ENCODE peak calls at places on chromosomes 16 and 17, in eight cellular contexts. B is AG04450, S is psoas muscle, X is stomach, C is esophagus muscularis mucosa, E is small intestine, A is brain microvascular endothelial cell, F is A549. K is an unnamed sample.

GRCh38 chr16:69340095-69340644 is 598 bp downstream of the NIP7 start:
- DNase-seq in B (no peak), S (no peak), X (no peak), C (no peak), E (no peak), A (no peak), F (no peak), K (no peak)

GRCh38 chr16:86789621-86790051 is 211.3 kb downstream of the FOXL1 start:
- DNase-seq in B (peak; percentile 6), S (no peak), X (no peak), C (no peak), E (no peak), A (peak; percentile 51), F (no peak), K (no peak)

GRCh38 chr16:66189951-66190350 is 176.5 kb upstream of the CDH5 start:
- DNase-seq in B (peak; percentile 81), S (no peak), X (no peak), C (no peak), E (no peak), A (peak; percentile 23), F (no peak), K (no peak)

GRCh38 chr17:68515238-68515637 is 3.0 kb downstream of the PRKAR1A start:
- DNase-seq in B (no peak), S (no peak), X (no peak), C (no peak), E (no peak), A (peak; percentile 27), F (no peak), K (no peak)

GRCh38 chr17:14429084-14429483 is 128.2 kb downstream of the HS3ST3B1 start:
- DNase-seq in B (no peak), S (no peak), X (no peak), C (no peak), E (no peak), A (no peak), F (no peak), K (no peak)

GRCh38 chr16:56700195-56700594 is 17.9 kb downstream of the MT1X start:
- DNase-seq in B (no peak), S (no peak), X (no peak), C (no peak), E (no peak), A (no peak), F (no peak), K (no peak)

GRCh38 chr17:27475070-27475673 is 18.9 kb downstream of the KSR1 start:
- DNase-seq in B (no peak), S (no peak), X (no peak), C (no peak), E (no peak), A (no peak), F (no peak), K (no peak)

GRCh38 chr16:69906838-69907301 is 44.3 kb upstream of the CLEC18A start:
- DNase-seq in B (peak; percentile 86), S (no peak), X (no peak), C (no peak), E (no peak), A (peak; percentile 78), F (no peak), K (no peak)

GRCh38 chr17:50106393-50107131 is 11.4 kb downstream of the PDK2 start:
- DNase-seq in B (no peak), S (no peak), X (no peak), C (no peak), E (no peak), A (no peak), F (no peak), K (no peak)

GRCh38 chr17:50103252-50103651 is 8.1 kb downstream of the PDK2 start:
- DNase-seq in B (no peak), S (no peak), X (no peak), C (no peak), E (no peak), A (no peak), F (no peak), K (no peak)

GRCh38 chr17:50103941-50104340 is 8.8 kb downstream of the PDK2 start:
- DNase-seq in B (no peak), S (no peak), X (no peak), C (no peak), E (no peak), A (no peak), F (no peak), K (no peak)

GRCh38 chr17:50107790-50108414 is 12.8 kb downstream of the PDK2 start:
- DNase-seq in B (no peak), S (no peak), X (no peak), C (no peak), E (no peak), A (no peak), F (no peak), K (no peak)

DNA sequence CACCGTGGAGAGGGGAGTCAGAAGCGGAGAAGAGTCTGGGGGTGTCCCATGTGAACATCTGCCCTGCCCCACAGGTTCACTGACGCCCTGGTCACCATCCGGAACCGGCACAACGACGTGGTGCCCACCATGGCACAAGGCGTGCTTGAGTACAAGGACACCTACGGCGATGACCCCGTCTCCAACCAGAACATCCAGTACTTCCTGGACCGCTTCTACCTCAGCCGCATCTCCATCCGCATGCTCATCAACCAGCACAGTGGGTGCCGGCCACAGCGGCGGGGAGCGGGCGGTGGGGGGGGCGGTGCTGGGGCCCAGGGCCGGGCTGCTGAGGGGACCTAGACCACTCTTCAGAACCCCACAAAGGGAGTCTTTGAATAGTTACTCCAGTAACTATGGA is 10.7 kb downstream of the PDK2 start:
- DNase-seq in B (no peak), S (no peak), X (no peak), C (no peak), E (no peak), A (no peak), F (no peak), K (no peak)
- H3K27ac ChIP-seq in B (no peak overlapping the region), S (no peak overlapping the region), X (no peak overlapping the region), C (no peak overlapping the region), E (no peak overlapping the region), A (no peak overlapping the region), F (no peak overlapping the region), K (no peak overlapping the region)

GRCh38 chr17:58310511-58311428 is 17.8 kb downstream of the TSPOAP1 start:
- DNase-seq in B (no peak), S (no peak), X (peak; percentile 19), C (no peak), E (no peak), A (no peak), F (no peak), K (peak; percentile 50)

GRCh38 chr17:58308173-58308984 is 20.2 kb downstream of the TSPOAP1 start:
- DNase-seq in B (no peak), S (no peak), X (peak; percentile 25), C (peak; percentile 75), E (no peak), A (no peak), F (peak; percentile 46), K (no peak)

GRCh38 chr17:58308985-58309917 is 19.3 kb downstream of the TSPOAP1 start:
- DNase-seq in B (no peak), S (no peak), X (peak; percentile 17), C (peak; percentile 89), E (no peak), A (no peak), F (no peak), K (no peak)

GRCh38 chr17:58311429-58311894 is 17.1 kb downstream of the TSPOAP1 start:
- DNase-seq in B (no peak), S (no peak), X (no peak), C (no peak), E (no peak), A (no peak), F (no peak), K (no peak)

DNA sequence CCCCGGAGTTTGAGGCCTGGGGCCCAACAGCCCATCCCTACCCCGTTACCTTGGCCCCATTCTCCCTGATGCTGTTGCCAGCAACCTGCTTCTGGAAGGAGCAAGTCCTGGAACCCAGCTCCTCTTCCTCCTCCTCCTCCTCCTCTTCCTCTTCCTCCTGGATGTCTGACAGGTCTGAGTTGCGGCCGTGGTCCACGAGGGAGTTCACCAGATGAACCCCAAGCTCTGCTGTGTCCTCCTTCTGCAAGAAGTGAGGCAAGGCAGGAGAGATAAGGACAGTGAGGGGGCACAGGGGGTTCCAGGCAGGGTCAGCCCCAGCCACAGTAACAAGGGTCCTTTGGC is 18.7 kb downstream of the TSPOAP1 start:
- DNase-seq in B (no peak), S (no peak), X (no peak), C (peak; percentile 79), E (no peak), A (no peak), F (no peak), K (no peak)
- H3K27ac ChIP-seq in B (no peak overlapping the region), S (no peak overlapping the region), X (no peak overlapping the region), C (no peak overlapping the region), E (no peak overlapping the region), A (no peak overlapping the region), F (no peak overlapping the region), K (no peak overlapping the region)

DNA sequence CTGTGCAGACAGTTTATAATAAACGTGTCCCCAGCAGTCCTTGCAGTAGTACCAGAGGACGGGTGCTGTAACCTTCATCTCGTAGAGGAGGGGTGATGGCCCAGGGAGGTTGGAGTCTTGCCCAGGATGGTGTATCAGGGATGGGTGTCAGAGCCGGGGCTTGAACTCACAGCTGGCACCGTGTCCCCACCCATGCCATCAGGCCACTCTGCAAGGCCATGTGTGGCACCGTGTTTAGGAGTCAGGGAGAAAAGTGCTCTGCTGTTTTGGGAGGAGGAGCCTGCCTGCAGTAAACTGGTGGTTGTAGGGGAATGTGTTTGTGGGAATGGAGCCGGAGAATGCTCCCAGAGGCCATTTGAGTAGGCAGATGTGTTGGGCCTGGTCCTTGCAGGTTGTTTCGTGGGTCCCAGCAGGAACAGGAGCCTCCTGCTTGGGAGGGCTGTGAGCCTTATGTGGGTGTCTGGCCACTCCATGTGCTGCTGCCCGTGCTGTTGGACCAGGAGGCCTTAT is 1.7 kb downstream of the ADORA2B start:
- DNase-seq in B (no peak), S (no peak), X (no peak), C (no peak), E (no peak), A (no peak), F (no peak), K (no peak)
- H3K27ac ChIP-seq in B (no peak overlapping the region), S (no peak overlapping the region), X (no peak overlapping the region), C (no peak overlapping the region), E (no peak overlapping the region), A (peak overlapping the region; percentile 75), F (peak overlapping the region; percentile 95), K (no peak overlapping the region)

GRCh38 chr16:2980227-2981176 is at the start of gene PKMYT1:
- DNase-seq in B (peak; percentile 38), S (peak; percentile 93), X (peak; percentile 94), C (peak; percentile 94), E (peak; percentile 91), A (peak; percentile 72), F (peak; percentile 98), K (peak; percentile 87)

GRCh38 chr16:2981899-2982250 is 1.6 kb upstream of the PKMYT1 start:
- DNase-seq in B (no peak), S (no peak), X (no peak), C (no peak), E (no peak), A (no peak), F (no peak), K (no peak)

GRCh38 chr16:2977440-2977839 is 2.8 kb downstream of the PKMYT1 start:
- DNase-seq in B (no peak), S (no peak), X (peak; percentile 90), C (no peak), E (no peak), A (no peak), F (no peak), K (no peak)

GRCh38 chr16:2981177-2981898 is 1.1 kb upstream of the PKMYT1 start:
- DNase-seq in B (no peak), S (no peak), X (no peak), C (no peak), E (peak; percentile 45), A (no peak), F (no peak), K (no peak)

DNA sequence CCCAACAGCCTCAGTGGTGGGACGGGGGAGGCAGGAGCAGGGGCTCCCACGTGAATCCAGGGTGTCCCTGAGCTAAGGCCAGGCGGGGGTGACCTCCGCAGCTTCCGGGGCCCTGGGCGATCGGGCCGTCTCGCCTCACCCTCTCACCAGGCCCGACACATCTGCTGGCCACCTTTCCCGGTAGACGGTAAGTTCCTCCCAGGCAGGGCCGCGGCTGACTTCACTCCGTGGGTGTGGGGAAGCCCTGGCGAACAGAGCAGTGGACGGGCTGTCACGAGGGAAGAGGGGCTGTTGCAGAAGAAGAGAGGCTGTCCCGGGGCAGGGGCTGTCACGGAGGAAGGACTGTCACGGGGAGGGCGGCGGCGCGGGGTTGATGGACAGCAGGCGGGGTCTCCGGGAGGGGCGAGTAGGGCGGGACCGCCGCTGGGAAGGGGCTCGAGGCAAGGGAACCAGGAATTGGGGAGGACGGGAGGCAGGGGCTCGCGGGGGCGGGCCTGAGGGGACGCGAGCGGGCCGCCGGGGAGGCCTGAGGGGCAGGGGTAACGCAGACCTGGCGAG is 498 bp downstream of the PKMYT1 start:
- DNase-seq in B (no peak), S (no peak), X (no peak), C (no peak), E (no peak), A (no peak), F (no peak), K (no peak)
- H3K27ac ChIP-seq in B (no peak overlapping the region), S (no peak overlapping the region), X (no peak overlapping the region), C (no peak overlapping the region), E (no peak overlapping the region), A (no peak overlapping the region), F (peak overlapping the region; percentile 91), K (no peak overlapping the region)

K was measured in dorsolateral prefrontal cortex.